ENCODE peak calls at places on chromosomes 5 and 9, in nine cellular contexts. I is transverse colon; D is CD8-positive, alpha-beta T cell; U is PC-3; O is MM.1S; H is lower lobe of right lung; F is neural progenitor cell; K is ovary; X is hepatocyte. W is an unnamed sample.

GRCh38 chr5:2532809-2533208 is 218.7 kb downstream of the IRX2 start:
- DNase-seq in I (no peak), D (no peak), U (no peak), O (no peak), H (no peak), F (no peak), K (no peak), X (no peak), W (no peak)

GRCh38 chr5:163571755-163572154 is 66.3 kb downstream of the MAT2B start:
- DNase-seq in I (no peak), D (no peak), U (peak; percentile 82), O (no peak), H (no peak), F (no peak), K (no peak), X (peak; percentile 16), W (no peak)

GRCh38 chr5:61289669-61290363 is 42.2 kb upstream of the ZSWIM6 start:
- DNase-seq in I (no peak), D (no peak), U (no peak), O (no peak), H (no peak), F (no peak), K (no peak), X (no peak), W (no peak)

GRCh38 chr9:89138463-89139390 is 39.9 kb downstream of the SHC3 start:
- DNase-seq in I (no peak), D (no peak), U (peak; percentile 82), O (no peak), H (no peak), F (no peak), K (no peak), X (no peak), W (no peak)

GRCh38 chr9:81669011-81669739 is 20.2 kb downstream of the TLE1 start:
- DNase-seq in I (no peak), D (no peak), U (no peak), O (no peak), H (no peak), F (no peak), K (no peak), X (no peak), W (no peak)

GRCh38 chr5:179309751-179310320 is 35.4 kb downstream of the ADAMTS2 start:
- DNase-seq in I (no peak), D (no peak), U (no peak), O (no peak), H (no peak), F (no peak), K (peak; percentile 32), X (no peak), W (no peak)

GRCh38 chr5:176803943-176804498 is 6.3 kb upstream of the UNC5A start:
- DNase-seq in I (no peak), D (no peak), U (peak; percentile 49), O (peak; percentile 46), H (no peak), F (peak; percentile 89), K (no peak), X (peak; percentile 56), W (no peak)

GRCh38 chr9:78567693-78568092 is 270.8 kb downstream of the PSAT1 start:
- DNase-seq in I (no peak), D (no peak), U (no peak), O (no peak), H (no peak), F (peak; percentile 23), K (no peak), X (no peak), W (no peak)

GRCh38 chr9:130217838-130218237 is 45.6 kb downstream of the NCS1 start:
- DNase-seq in I (no peak), D (peak; percentile 18), U (no peak), O (no peak), H (no peak), F (no peak), K (no peak), X (no peak), W (no peak)

GRCh38 chr5:180607861-180608571 is 16.7 kb upstream of the SCGB3A1 start:
- DNase-seq in I (no peak), D (no peak), U (no peak), O (peak; percentile 23), H (peak; percentile 75), F (no peak), K (no peak), X (no peak), W (no peak)

GRCh38 chr9:27853529-27853928 is 280.2 kb upstream of the C9orf72 start:
- DNase-seq in I (no peak), D (no peak), U (no peak), O (no peak), H (no peak), F (no peak), K (no peak), X (no peak), W (no peak)

GRCh38 chr9:8030095-8030494 is 230.5 kb upstream of the DMAC1 start:
- DNase-seq in I (no peak), D (no peak), U (peak; percentile 1), O (no peak), H (no peak), F (no peak), K (no peak), X (no peak), W (no peak)

GRCh38 chr5:9059920-9060691 is 485.8 kb downstream of the SEMA5A start:
- DNase-seq in I (no peak), D (no peak), U (peak; percentile 99), O (no peak), H (no peak), F (no peak), K (no peak), X (peak; percentile 42), W (no peak)

GRCh38 chr9:105361873-105362272 is 86.0 kb upstream of the FSD1L start:
- DNase-seq in I (no peak), D (no peak), U (no peak), O (no peak), H (no peak), F (no peak), K (no peak), X (no peak), W (no peak)

GRCh38 chr5:150583541-150584225 is 56.8 kb upstream of the SYNPO start:
- DNase-seq in I (no peak), D (no peak), U (no peak), O (no peak), H (no peak), F (no peak), K (no peak), X (no peak), W (no peak)

GRCh38 chr9:89359018-89359417 is 40.7 kb downstream of the SECISBP2 start:
- DNase-seq in I (no peak), D (no peak), U (no peak), O (no peak), H (no peak), F (peak; percentile 40), K (no peak), X (no peak), W (no peak)

GRCh38 chr5:90549729-90550275 is 8.8 kb upstream of the ADGRV1 start:
- DNase-seq in I (no peak), D (no peak), U (no peak), O (no peak), H (no peak), F (no peak), K (no peak), X (no peak), W (no peak)

GRCh38 chr5:90553711-90554110 is 4.9 kb upstream of the ADGRV1 start:
- DNase-seq in I (no peak), D (no peak), U (no peak), O (no peak), H (no peak), F (no peak), K (no peak), X (no peak), W (no peak)

GRCh38 chr5:90550963-90551362 is 7.6 kb upstream of the ADGRV1 start:
- DNase-seq in I (no peak), D (no peak), U (no peak), O (no peak), H (no peak), F (no peak), K (no peak), X (no peak), W (no peak)

GRCh38 chr5:90549223-90549622 is 9.4 kb upstream of the ADGRV1 start:
- DNase-seq in I (no peak), D (no peak), U (no peak), O (no peak), H (no peak), F (no peak), K (no peak), X (no peak), W (no peak)

GRCh38 chr5:90551376-90551775 is 7.2 kb upstream of the ADGRV1 start:
- DNase-seq in I (no peak), D (no peak), U (no peak), O (no peak), H (no peak), F (no peak), K (no peak), X (no peak), W (no peak)
- H3K4me1 ChIP-seq in I (no peaks in the 10 kb centered on the region), D (no peaks in the 10 kb centered on the region), U (peaks cover 27% of the 10 kb centered on the region), O (no peaks in the 10 kb centered on the region), H (no peaks in the 10 kb centered on the region), F (peaks cover 22% of the 10 kb centered on the region), K (no peaks in the 10 kb centered on the region), X (peaks cover 9% of the 10 kb centered on the region), W (no peaks in the 10 kb centered on the region)

GRCh38 chr5:168984135-168984675 is 316.7 kb downstream of the SLIT3 start:
- DNase-seq in I (no peak), D (no peak), U (no peak), O (no peak), H (no peak), F (no peak), K (no peak), X (no peak), W (no peak)
- H3K4me3 ChIP-seq in I (no peak overlapping the region), D (no peak overlapping the region), U (no peak overlapping the region), O (no peak overlapping the region), H (no peak overlapping the region), F (no peak overlapping the region), K (no peak overlapping the region), X (no peak overlapping the region), W (no peak overlapping the region)

DNA sequence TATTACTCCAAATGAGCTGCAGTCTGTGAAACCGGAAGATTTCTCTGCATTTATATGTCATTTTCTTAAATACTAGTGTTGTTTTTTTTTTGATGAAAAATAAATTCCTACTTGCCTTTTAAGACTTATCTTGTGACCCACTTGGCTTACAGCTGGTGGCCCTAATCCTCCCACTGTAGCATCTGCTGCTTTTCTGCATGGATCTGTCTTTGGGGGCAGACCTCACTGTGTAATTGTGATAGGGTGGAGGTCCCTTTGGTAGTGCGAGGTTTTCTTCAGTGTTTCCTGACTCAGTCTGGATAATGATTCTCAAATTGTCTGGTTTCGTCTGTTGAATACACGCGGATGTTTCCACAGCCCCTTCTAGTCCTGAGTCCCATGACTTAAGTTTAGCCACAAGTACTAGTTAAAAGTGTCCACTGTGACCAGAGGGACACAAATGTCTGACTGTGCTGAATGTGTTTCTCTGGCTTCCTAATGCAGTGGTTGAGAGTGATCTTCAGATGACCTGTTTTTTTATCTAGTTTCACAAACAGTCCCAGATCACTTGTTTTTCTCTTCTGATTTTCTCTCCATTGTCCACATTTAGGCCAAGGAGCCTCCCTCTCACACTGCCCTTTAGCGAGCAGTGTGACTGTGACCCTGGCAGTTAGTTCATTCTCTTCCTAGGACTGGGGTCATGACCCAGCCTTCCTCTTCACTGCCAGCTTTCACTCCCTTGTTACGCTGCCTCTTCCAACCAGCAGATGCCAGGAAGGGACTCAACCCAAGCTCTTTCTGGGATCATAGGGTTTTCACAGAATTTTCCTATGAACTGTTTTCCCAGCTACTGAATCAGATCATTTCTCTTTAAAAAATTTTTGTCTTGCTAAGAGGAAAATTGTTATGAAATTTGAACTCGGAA is 70.6 kb downstream of the LMNB1 start:
- DNase-seq in I (no peak), D (no peak), U (no peak), O (no peak), H (no peak), F (no peak), K (no peak), X (no peak), W (no peak)
- H3K27ac ChIP-seq in I (peak overlapping the region; percentile 45), D (no peak overlapping the region), U (no peak overlapping the region), O (no peak overlapping the region), H (peak overlapping the region; percentile 31), F (no peak overlapping the region), K (no peak overlapping the region), X (no peak overlapping the region), W (peak overlapping the region; percentile 7)

GRCh38 chr5:14184725-14185124 is 41.6 kb downstream of the TRIO start:
- DNase-seq in I (no peak), D (no peak), U (no peak), O (no peak), H (no peak), F (no peak), K (no peak), X (no peak), W (no peak)
- H3K4me1 ChIP-seq in I (peaks cover 56% of the 10 kb centered on the region), D (no peaks in the 10 kb centered on the region), U (peaks cover 86% of the 10 kb centered on the region), O (no peaks in the 10 kb centered on the region), H (peaks cover 65% of the 10 kb centered on the region), F (peaks cover 20% of the 10 kb centered on the region), K (peaks cover 30% of the 10 kb centered on the region), X (peaks cover 21% of the 10 kb centered on the region), W (no peaks in the 10 kb centered on the region)

W was measured in CD8-positive, alpha-beta memory T cell.